ENCODE peak calls at places on chromosomes 12 and 14, in four cellular contexts. I is HepG2, Q is GM12878, Y is H1. C is an unnamed sample.
A peak's percentile ranks its signal among the peaks of the same experiment; 100 is the strongest.

GRCh38 chr12:32083489-32083888 is 23.2 kb upstream of the BICD1 start:
- DNase-seq in I (no peak), Q (no peak), Y (no peak), C (no peak)

GRCh38 chr12:6532927-6533652 is 1.2 kb upstream of the GAPDH start:
- DNase-seq in I (peak; percentile 84), Q (no peak), Y (peak; percentile 81), C (peak; percentile 93)

GRCh38 chr12:6949063-6949594 is 2.0 kb upstream of the PTPN6 start:
- DNase-seq in I (no peak), Q (no peak), Y (no peak), C (no peak)

GRCh38 chr12:4082809-4083447 is 190.6 kb upstream of the CCND2 start:
- DNase-seq in I (no peak), Q (no peak), Y (no peak), C (no peak)

GRCh38 chr14:103688906-103689902 is 26.0 kb downstream of the XRCC3 start:
- DNase-seq in I (no peak), Q (peak; percentile 53), Y (no peak), C (no peak)

GRCh38 chr12:54566792-54567191 is 17.4 kb downstream of the PDE1B start:
- DNase-seq in I (no peak), Q (no peak), Y (no peak), C (no peak)

GRCh38 chr14:20986811-20987210 is 3.0 kb upstream of the METTL17 start:
- DNase-seq in I (peak; percentile 30), Q (no peak), Y (no peak), C (no peak)

GRCh38 chr14:88352299-88353097 is 29.4 kb upstream of the KCNK10 start:
- DNase-seq in I (no peak), Q (no peak), Y (no peak), C (no peak)

GRCh38 chr14:70192915-70193314 is 4.2 kb upstream of the SLC8A3 start:
- DNase-seq in I (peak; percentile 10), Q (no peak), Y (no peak), C (no peak)

GRCh38 chr14:51666831-51667230 is 15.1 kb downstream of the FRMD6 start:
- DNase-seq in I (peak; percentile 35), Q (no peak), Y (no peak), C (no peak)

GRCh38 chr12:25789520-25789919 is 169.0 kb upstream of the RASSF8 start:
- DNase-seq in I (no peak), Q (no peak), Y (no peak), C (no peak)

GRCh38 chr12:84763112-84763511 is 149.5 kb downstream of the SLC6A15 start:
- DNase-seq in I (no peak), Q (no peak), Y (no peak), C (no peak)

GRCh38 chr12:90235642-90236041 is 527.0 kb upstream of the ATP2B1 start:
- DNase-seq in I (no peak), Q (no peak), Y (no peak), C (no peak)

GRCh38 chr14:97458302-97459137 is 661.3 kb downstream of the VRK1 start:
- DNase-seq in I (no peak), Q (no peak), Y (peak; percentile 67), C (peak; percentile 50)

GRCh38 chr14:83764656-83765055 is 1765.3 kb upstream of the FLRT2 start:
- DNase-seq in I (no peak), Q (no peak), Y (no peak), C (no peak)

GRCh38 chr12:123149088-123149827 is 1.6 kb downstream of the PITPNM2 start:
- DNase-seq in I (no peak), Q (no peak), Y (no peak), C (no peak)

GRCh38 chr12:87982208-87982607 is 47.0 kb downstream of the C12orf50 start:
- DNase-seq in I (no peak), Q (no peak), Y (no peak), C (no peak)

DNA sequence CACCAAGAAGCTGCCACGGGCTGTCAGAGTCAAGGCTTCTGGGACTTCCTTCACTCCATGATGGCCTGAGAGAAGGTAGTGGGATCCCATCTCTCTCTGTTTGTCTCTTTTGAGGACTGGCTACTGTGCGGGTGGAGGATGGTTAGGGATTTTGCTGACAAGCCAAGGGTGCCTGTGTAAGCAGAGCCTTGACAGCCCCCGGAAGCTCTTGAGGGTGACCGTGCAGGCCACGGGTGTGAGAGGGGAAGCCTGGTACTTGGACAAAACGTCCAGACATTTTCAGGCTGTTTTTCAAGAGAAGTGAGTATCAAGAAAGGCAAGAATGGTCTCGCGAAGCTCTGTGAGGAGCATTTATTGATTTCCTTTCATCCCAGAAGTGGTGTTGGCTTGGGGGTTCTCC is 352.4 kb downstream of the DPF3 start:
- DNase-seq in I (no peak), Q (no peak), Y (no peak), C (no peak)
- TF ChIP-seq ZNF274 in I (no peak), Q (no peak), Y (no peak), C (no peak)

DNA sequence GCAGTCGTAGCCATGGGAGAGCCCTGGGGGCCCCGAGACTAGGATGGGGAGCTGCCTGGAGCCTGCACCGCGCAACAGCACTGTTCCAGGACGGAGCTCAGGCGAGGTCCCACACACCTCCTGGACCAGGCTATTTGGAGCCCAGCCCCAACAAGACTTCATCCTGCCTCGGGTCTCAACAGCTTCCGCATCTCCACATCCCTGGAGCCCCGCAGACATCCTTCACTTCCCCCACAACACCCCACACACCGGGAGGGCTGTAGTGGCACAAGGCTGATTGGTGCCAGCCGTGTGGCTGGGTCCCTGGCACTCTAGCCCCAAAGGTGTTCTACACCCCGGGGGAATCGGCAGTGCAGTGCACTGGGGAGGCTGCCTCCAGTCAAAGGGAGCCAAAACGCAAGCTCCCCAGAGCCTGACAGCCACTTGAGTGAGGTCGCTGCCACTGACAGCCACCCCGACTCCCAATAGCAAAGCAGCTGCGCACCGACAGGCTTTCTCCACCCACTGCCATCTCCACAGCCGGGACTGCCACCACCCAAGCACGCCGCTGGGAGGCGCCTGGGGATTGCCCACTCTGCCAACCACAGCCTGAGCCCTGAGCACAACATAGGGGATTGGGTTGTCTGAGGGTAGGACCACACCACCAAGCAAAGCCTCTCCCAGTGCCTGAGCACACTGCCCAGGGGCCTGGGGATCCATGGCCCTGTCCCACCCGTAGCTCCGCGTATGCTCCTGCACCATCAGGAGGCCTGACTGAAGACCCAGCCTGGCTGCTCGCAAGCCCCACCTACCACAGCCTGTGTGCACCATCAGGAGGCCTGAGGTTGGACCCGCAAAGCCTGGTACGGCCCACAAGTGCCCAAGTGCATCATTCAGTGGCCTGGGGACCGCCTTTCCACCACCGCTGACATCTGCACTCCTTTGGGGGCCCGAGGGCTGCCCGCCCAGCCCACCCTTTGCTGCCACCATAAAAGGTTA is 13.2 kb upstream of the KLRF1 start:
- DNase-seq in I (peak; percentile 9), Q (peak; percentile 23), Y (peak; percentile 98), C (peak; percentile 69)
- TF ChIP-seq SUZ12 in I (no peak), Q (no peak), Y (peak; percentile 31), C (no peak)

GRCh38 chr14:81068384-81068783 is 113.0 kb downstream of the TSHR start:
- DNase-seq in I (no peak), Q (no peak), Y (no peak), C (no peak)
- TF ChIP-seq YY1 in I (no peak), Q (no peak), Y (no peak), C (no peak)

DNA sequence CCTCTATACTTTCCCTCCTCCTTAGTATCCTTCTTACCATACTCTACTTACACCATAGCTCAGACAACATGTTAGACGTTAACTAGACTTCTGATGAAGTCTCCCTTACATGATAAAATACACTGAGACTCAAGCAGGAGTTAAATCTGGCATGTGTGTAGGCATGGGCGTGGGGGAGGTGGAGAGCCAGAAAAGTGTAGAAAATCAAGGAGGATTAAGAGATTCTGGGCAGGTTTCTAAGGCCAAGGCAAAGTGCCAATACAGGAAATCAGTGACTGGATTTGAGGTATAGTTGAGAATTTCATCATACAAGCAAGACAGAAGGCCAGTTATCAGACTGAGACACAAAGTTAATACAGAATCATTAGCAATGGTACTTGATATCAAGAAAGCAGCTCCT is 37.4 kb downstream of the EPS8 start:
- DNase-seq in I (no peak), Q (no peak), Y (no peak), C (no peak)
- TF ChIP-seq ZNF274 in I (no peak), Q (no peak), Y (no peak), C (no peak)

GRCh38 chr12:127980585-127980984 is 286.4 kb upstream of the TMEM132C start:
- DNase-seq in I (no peak), Q (no peak), Y (no peak), C (peak; percentile 11)
- TF ChIP-seq SUZ12 in I (no peak), Q (no peak), Y (no peak), C (no peak)

DNA sequence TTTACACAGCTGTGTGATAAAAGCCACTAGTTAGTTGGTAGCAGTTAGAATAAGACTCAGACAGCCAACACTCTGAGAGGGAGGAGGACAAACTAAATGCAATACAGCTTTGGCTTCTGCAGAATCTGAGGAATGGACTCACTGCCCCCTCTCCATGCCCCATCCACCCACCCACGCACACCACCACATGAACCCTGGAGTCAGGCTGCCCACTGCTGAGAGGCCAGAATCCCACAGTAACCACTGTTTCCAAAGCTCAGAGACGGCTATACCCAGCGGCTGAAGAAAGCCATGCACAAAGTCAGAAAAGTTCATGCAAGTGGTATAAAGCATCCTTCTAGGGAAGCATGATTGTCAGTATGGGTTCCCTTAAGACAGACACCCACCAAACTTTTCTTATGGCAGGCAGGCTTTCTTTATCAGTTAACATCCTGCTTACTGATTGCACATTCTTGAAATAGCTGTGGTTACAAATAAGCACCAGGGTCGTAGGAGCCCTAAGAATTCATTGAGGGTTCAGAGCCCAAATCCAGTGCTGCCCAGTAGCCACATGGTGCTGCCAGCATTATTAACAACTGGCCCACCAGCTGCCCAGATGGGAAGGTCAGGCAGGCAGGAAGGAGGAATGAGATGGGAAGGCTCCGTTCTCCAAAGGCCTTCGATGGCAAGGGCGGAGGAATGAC is 61.5 kb downstream of the NT5DC3 start:
- DNase-seq in I (no peak), Q (no peak), Y (no peak), C (peak; percentile 40)
- TF ChIP-seq YY1 in I (no peak), Q (no peak), Y (no peak), C (no peak)

GRCh38 chr12:119676022-119676421 is 8.1 kb downstream of the PRKAB1 start:
- DNase-seq in I (no peak), Q (no peak), Y (no peak), C (no peak)
- TF ChIP-seq ZNF274 in I (no peak), Q (no peak), Y (no peak), C (no peak)

GRCh38 chr12:70044170-70044569 is 199.1 kb upstream of the CNOT2 start:
- DNase-seq in I (no peak), Q (no peak), Y (no peak), C (no peak)
- TF ChIP-seq SUZ12 in I (no peak), Q (no peak), Y (no peak), C (no peak)

DNA sequence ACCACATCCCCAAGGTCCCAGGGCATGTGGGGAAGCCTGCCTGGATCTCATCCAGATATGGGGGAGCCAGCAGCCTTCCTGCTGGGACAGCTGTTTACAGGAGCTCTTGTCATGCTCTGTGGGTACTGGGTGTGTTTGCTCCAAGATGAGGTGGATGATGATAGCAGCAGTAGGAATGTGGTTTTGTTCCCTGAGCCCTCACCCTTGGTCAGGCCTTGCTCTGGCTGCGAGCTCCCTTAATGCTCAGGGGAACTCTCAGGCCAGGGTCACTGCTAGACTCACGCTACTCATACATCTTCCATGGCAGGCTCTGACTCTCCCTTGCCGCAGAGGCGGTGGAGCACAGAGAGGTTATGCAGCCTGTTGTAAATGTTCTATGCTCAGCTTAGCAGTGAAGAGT is 990.3 kb downstream of the AACS start:
- DNase-seq in I (no peak), Q (no peak), Y (no peak), C (no peak)
- TF ChIP-seq YY1 in I (no peak), Q (no peak), Y (no peak), C (no peak)